ENCODE peak calls at places on chromosomes 16 and 17, in ten cellular contexts. D, V, A, Z, O, G, K, P, W and M are unnamed samples. For H3K79me2, H3K4me1 and H3K9me3, the result is how much of the 10 kb centered on the place peaks cover.

GRCh38 chr17:74547736-74548135 is 1.8 kb upstream of the CD300C start:
- DNase-seq in D (peak), V (no peak), A (peak), Z (peak), O (no peak), G (no peak), K (no peak), P (no peak), W (no peak), M (no peak)

GRCh38 chr17:36008998-36009665 is 7.8 kb upstream of the CCL15 start:
- DNase-seq in D (peak), V (no peak), A (peak), Z (peak), O (no peak), G (peak), K (peak), P (no peak), W (no peak), M (peak)

GRCh38 chr16:87002717-87003413 is 314.3 kb downstream of the C16orf95 start:
- DNase-seq in D (no peak), V (peak), A (no peak), Z (no peak), O (no peak), G (peak), K (no peak), P (peak), W (no peak), M (peak)

GRCh38 chr16:67248401-67249177 is at the start of gene SLC9A5:
- DNase-seq in D (no peak), V (peak), A (peak), Z (peak), O (peak), G (peak), K (peak), P (no peak), W (peak), M (peak)

GRCh38 chr17:29138184-29138955 is 41.8 kb downstream of the MYO18A start:
- DNase-seq in D (peak), V (peak), A (peak), Z (peak), O (no peak), G (no peak), K (no peak), P (no peak), W (no peak), M (no peak)

GRCh38 chr16:77213542-77214108 is 14.4 kb downstream of the SYCE1L start:
- DNase-seq in D (peak), V (peak), A (no peak), Z (no peak), O (peak), G (no peak), K (no peak), P (peak), W (no peak), M (peak)

GRCh38 chr17:49821916-49822315 is 26.0 kb downstream of the TAC4 start:
- DNase-seq in D (peak), V (no peak), A (no peak), Z (no peak), O (peak), G (no peak), K (no peak), P (no peak), W (no peak), M (no peak)

GRCh38 chr16:4316732-4317461 is 1.0 kb downstream of the GLIS2 start:
- DNase-seq in D (peak), V (no peak), A (no peak), Z (no peak), O (peak), G (no peak), K (no peak), P (no peak), W (no peak), M (peak)

GRCh38 chr16:9929313-9929712 is 252.9 kb downstream of the GRIN2A start:
- DNase-seq in D (no peak), V (no peak), A (no peak), Z (no peak), O (no peak), G (no peak), K (no peak), P (no peak), W (no peak), M (no peak)

GRCh38 chr17:30716461-30717289 is 107.8 kb downstream of the CRLF3 start:
- DNase-seq in D (no peak), V (no peak), A (peak), Z (peak), O (no peak), G (peak), K (no peak), P (no peak), W (no peak), M (peak)

GRCh38 chr16:12518238-12519004 is 285.3 kb downstream of the CPPED1 start:
- DNase-seq in D (no peak), V (no peak), A (no peak), Z (no peak), O (no peak), G (no peak), K (no peak), P (no peak), W (no peak), M (no peak)

GRCh38 chr17:33038740-33039139 is 47.1 kb downstream of the SPACA3 start:
- DNase-seq in D (peak), V (peak), A (peak), Z (peak), O (no peak), G (peak), K (peak), P (peak), W (peak), M (no peak)

GRCh38 chr16:9378876-9379275 is 287.4 kb downstream of the HAPSTR1 start:
- DNase-seq in D (no peak), V (no peak), A (no peak), Z (no peak), O (no peak), G (no peak), K (no peak), P (no peak), W (no peak), M (no peak)

GRCh38 chr16:3283525-3284447 is 495 bp downstream of the ZNF263 start:
- DNase-seq in D (no peak), V (peak), A (no peak), Z (peak), O (no peak), G (no peak), K (peak), P (no peak), W (no peak), M (no peak)

GRCh38 chr17:75927286-75927922 is 13.4 kb downstream of the FBF1 start:
- DNase-seq in D (no peak), V (no peak), A (peak), Z (no peak), O (no peak), G (peak), K (peak), P (no peak), W (peak), M (peak)

GRCh38 chr16:28166394-28167208 is 45.2 kb downstream of the XPO6 start:
- DNase-seq in D (peak), V (peak), A (no peak), Z (no peak), O (peak), G (no peak), K (no peak), P (peak), W (no peak), M (no peak)

GRCh38 chr16:26987631-26988030 is 79.1 kb upstream of the C16orf82 start:
- DNase-seq in D (no peak), V (peak), A (no peak), Z (no peak), O (no peak), G (no peak), K (no peak), P (peak), W (no peak), M (no peak)

GRCh38 chr17:17467720-17468119 is 9.1 kb upstream of the MED9 start:
- DNase-seq in D (peak), V (peak), A (no peak), Z (no peak), O (no peak), G (no peak), K (no peak), P (no peak), W (no peak), M (no peak)

GRCh38 chr17:33091271-33091670 is 99.6 kb downstream of the SPACA3 start:
- DNase-seq in D (peak), V (peak), A (no peak), Z (no peak), O (no peak), G (no peak), K (no peak), P (peak), W (no peak), M (no peak)

GRCh38 chr16:89195521-89196171 is 4.7 kb downstream of the SLC22A31 start:
- DNase-seq in D (no peak), V (no peak), A (no peak), Z (no peak), O (no peak), G (peak), K (no peak), P (no peak), W (no peak), M (peak)

GRCh38 chr16:89197033-89197632 is 3.2 kb downstream of the SLC22A31 start:
- DNase-seq in D (no peak), V (no peak), A (no peak), Z (no peak), O (no peak), G (no peak), K (no peak), P (no peak), W (no peak), M (peak)

GRCh38 chr16:89193021-89193575 is 7.2 kb downstream of the SLC22A31 start:
- DNase-seq in D (peak), V (peak), A (peak), Z (peak), O (peak), G (peak), K (peak), P (peak), W (peak), M (peak)

GRCh38 chr16:89193576-89194293 is 6.6 kb downstream of the SLC22A31 start:
- DNase-seq in D (no peak), V (no peak), A (no peak), Z (no peak), O (no peak), G (no peak), K (no peak), P (no peak), W (peak), M (peak)

DNA sequence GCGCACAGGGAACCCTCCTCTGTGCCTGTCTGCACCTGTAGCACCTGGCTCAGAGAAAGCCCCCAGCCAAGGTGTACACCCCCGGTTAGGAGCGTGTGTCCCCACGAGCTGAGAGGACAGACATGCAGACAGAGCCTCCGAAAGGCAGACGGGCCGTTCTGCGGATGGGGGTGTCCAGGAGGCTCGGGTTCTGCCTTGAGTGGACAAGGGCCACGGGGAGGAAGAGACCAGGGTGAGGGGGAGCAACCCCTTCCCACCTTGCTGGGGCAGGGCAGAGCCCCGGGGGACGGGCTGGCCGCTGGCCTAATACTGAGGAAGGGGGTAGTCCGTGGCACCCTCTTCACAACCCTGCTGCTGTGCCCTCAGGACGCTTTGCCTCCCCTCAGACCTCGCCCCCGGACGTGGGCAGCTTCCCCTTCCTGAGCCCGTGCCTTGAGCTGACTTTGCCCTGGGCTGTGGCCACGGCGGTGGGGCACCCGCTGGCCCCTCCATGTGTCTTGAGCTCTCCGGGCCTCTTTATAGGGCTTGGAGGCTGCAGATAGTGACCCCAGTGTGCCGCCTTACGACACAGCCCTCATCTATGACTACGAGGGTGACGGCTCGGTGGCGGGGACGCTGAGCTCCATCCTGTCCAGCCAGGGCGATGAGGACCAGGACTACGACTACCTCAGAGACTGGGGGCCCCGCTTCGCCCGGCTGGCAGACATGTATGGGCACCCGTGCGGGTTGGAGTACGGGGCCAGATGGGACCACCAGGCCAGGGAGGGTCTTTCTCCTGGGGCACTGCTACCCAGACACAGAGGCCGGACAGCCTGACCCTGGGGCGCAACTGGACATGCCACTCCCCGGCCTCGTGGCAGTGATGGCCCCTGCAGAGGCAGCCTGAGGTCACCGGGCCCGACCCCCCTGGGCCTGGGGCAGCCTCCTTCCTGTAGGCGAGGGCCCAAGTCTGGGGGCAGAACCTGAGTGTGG is 5.7 kb downstream of the SLC22A31 start:
- DNase-seq in D (no peak), V (no peak), A (no peak), Z (no peak), O (no peak), G (peak), K (no peak), P (no peak), W (no peak), M (peak)
- H3K79me2 ChIP-seq in D (under half), V (under half), A (under half), Z (under half), O (under half), G (under half), K (under half), P (under half), W (under half), M (under half)

DNA sequence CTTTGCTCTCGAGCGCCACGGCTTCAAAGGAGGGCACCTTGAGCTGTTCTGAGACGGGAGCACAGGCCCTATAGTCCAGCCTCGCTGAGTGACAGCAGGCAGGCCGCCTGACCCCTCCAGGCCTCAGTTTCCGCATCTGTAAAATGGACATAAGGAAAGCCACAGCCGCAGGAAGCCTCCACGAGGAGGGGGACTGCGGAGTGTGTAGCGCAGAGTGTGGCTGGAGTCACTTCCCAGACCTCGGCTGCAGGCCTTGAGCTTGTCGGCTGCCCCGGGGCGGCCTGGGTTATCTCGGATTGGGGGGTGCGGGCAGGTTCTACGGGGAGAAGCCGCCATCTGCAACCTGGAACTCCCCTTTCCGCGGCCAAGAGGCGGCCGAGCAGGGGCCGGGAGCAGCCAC is 40.8 kb downstream of the ZFPM1 start:
- DNase-seq in D (no peak), V (no peak), A (no peak), Z (no peak), O (no peak), G (no peak), K (no peak), P (no peak), W (no peak), M (no peak)
- H3K4me1 ChIP-seq in D (under half), V (under half), A (under half), Z (under half), O (under half), G (under half), K (half or more), P (under half), W (under half), M (under half)

DNA sequence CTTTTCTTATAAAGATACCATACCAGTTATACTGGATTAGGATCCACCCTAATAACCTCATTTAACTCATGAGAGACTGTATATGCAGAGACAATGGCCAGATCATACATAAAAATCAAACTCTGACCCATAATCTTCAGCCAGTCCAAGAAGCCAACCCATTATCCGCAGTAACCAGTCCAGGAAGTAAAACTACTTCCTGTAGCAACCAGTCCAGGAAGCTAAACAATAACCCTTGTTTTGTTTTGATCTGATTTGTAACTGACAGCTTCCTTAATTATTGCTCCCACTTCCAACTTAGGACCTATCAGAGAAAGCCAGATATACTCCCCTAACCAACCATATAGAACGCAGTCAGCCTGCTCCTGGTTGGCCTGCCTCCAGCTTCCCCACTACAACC is 19.2 kb upstream of the SSTR2 start:
- DNase-seq in D (no peak), V (no peak), A (no peak), Z (no peak), O (no peak), G (no peak), K (no peak), P (no peak), W (no peak), M (no peak)
- H3K9me3 ChIP-seq in D (under half), V (under half), A (under half), Z (under half), O (under half), G (under half), K (under half), P (under half), W (under half), M (under half)

DNA sequence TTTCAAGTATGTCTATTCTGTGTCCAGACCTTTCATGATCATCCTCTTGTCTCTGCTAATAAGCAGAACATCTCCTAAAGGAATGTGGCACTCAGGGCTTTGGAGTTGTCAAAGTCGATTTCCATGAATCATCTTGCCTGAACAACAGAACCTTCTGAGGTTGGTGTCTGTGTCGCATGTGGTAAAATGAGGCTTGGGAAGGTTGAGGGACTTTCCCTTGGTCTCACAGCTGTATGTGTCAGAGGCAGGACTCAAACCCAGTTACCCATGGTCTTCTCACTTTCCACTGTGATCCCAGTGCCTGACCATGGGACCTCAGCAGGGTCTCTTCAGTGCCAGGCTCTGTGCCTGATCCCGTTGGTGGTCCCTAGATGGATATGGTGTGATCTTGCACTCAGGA is 4.2 kb upstream of the GPRC5B start:
- DNase-seq in D (no peak), V (no peak), A (no peak), Z (no peak), O (no peak), G (no peak), K (no peak), P (no peak), W (no peak), M (no peak)
- H3K79me2 ChIP-seq in D (under half), V (under half), A (under half), Z (under half), O (under half), G (under half), K (under half), P (under half), W (under half), M (under half)

DNA sequence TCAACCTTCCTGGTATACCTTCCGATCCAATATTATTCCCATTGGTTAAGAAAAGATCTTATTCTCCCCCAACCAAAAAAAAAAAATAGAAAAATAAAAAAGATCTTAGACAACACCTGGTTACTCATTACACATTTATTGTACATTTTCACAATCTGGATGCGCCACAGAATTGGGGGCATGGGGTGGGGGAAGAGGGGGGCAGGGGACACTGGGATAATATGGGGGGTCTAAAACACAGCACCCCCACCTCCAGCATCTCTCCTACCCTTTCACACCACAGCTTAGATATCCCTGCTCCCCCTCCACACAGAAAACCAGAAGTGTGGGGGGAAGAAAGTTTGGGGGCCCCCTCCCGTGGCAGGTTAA is 3.7 kb downstream of the VAMP2 start:
- DNase-seq in D (no peak), V (no peak), A (no peak), Z (no peak), O (no peak), G (no peak), K (no peak), P (no peak), W (no peak), M (peak)
- H3K4me1 ChIP-seq in D (under half), V (under half), A (half or more), Z (half or more), O (under half), G (under half), K (under half), P (half or more), W (under half), M (under half)

GRCh38 chr17:21538615-21539014 is 153.7 kb upstream of the KCNJ18 start:
- DNase-seq in D (no peak), V (no peak), A (no peak), Z (no peak), O (no peak), G (no peak), K (no peak), P (no peak), W (no peak), M (no peak)

GRCh38 chr17:21542070-21542469 is 150.3 kb upstream of the KCNJ18 start:
- DNase-seq in D (no peak), V (no peak), A (no peak), Z (no peak), O (no peak), G (no peak), K (no peak), P (no peak), W (no peak), M (no peak)

GRCh38 chr17:21542991-21543390 is 149.3 kb upstream of the KCNJ18 start:
- DNase-seq in D (no peak), V (no peak), A (no peak), Z (no peak), O (no peak), G (no peak), K (no peak), P (no peak), W (no peak), M (no peak)

GRCh38 chr17:21539146-21539545 is 153.2 kb upstream of the KCNJ18 start:
- DNase-seq in D (peak), V (peak), A (no peak), Z (no peak), O (no peak), G (no peak), K (no peak), P (peak), W (no peak), M (no peak)

DNA sequence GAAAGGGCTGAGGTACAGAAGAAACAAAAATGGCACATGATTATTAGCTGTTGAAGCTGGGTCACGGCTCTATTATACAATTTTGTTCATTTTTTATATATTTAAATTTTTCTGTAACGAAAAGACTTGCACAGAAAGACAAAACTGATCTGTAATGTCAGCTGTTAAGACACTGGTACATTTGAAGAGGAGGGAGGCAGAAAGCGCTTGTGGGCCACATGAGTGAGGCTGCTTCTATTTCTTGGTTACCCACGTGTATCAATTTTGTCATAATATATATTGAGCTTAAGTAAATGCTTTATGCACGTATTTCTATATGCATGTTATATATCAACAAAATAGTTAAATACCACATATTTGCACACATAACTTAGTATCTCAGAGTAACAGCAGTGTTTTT is 151.8 kb upstream of the KCNJ18 start:
- DNase-seq in D (no peak), V (no peak), A (no peak), Z (no peak), O (no peak), G (no peak), K (no peak), P (no peak), W (no peak), M (no peak)
- H3K9me3 ChIP-seq in D (under half), V (under half), A (under half), Z (under half), O (under half), G (under half), K (under half), P (under half), W (under half), M (under half)

GRCh38 chr16:23131036-23131435 is 18.2 kb downstream of the USP31 start:
- DNase-seq in D (no peak), V (no peak), A (peak), Z (no peak), O (no peak), G (no peak), K (no peak), P (no peak), W (no peak), M (no peak)
- H3K79me2 ChIP-seq in D (half or more), V (under half), A (half or more), Z (half or more), O (half or more), G (under half), K (under half), P (half or more), W (half or more), M (half or more)